ENCODE peak calls at places on chromosome 3, in six cellular contexts. E is NT2/D1, R is ELR, Z is NCI-H510A treated with DMSO at 0.1 percent for 48 hours, Q is T-helper 22 cell, B is BJ. K is an unnamed sample.

GRCh38 chr3:65890328-65890727 is 148.4 kb downstream of the MAGI1 start:
- DNase-seq in E (no peak), R (no peak), Z (no peak), Q (no peak), B (no peak), K (no peak)

GRCh38 chr3:72270072-72270611 is 485.2 kb upstream of the PROK2 start:
- DNase-seq in E (no peak), R (peak), Z (no peak), Q (no peak), B (peak), K (no peak)

GRCh38 chr3:31389939-31390338 is 142.8 kb upstream of the STT3B start:
- DNase-seq in E (no peak), R (no peak), Z (no peak), Q (no peak), B (no peak), K (no peak)

GRCh38 chr3:178987745-178988144 is 83.9 kb downstream of the ZMAT3 start:
- DNase-seq in E (no peak), R (no peak), Z (no peak), Q (no peak), B (no peak), K (no peak)

GRCh38 chr3:127417709-127418559 is 130.1 kb upstream of the PRR20G start:
- DNase-seq in E (no peak), R (no peak), Z (no peak), Q (no peak), B (no peak), K (no peak)

GRCh38 chr3:24220859-24221657 is 273.6 kb downstream of the THRB start:
- DNase-seq in E (peak), R (peak), Z (no peak), Q (no peak), B (peak), K (no peak)

GRCh38 chr3:78659386-78659987 is 1108.3 kb downstream of the ROBO1 start:
- DNase-seq in E (peak), R (peak), Z (no peak), Q (no peak), B (no peak), K (no peak)

GRCh38 chr3:20136231-20136630 is 49.8 kb downstream of the SGO1 start:
- DNase-seq in E (no peak), R (no peak), Z (no peak), Q (no peak), B (no peak), K (no peak)

GRCh38 chr3:185089343-185089742 is 63.5 kb downstream of the C3orf70 start:
- DNase-seq in E (no peak), R (peak), Z (no peak), Q (no peak), B (no peak), K (no peak)

GRCh38 chr3:53773586-53774368 is 72.4 kb downstream of the CHDH start:
- DNase-seq in E (no peak), R (peak), Z (no peak), Q (no peak), B (peak), K (no peak)

GRCh38 chr3:119635719-119636118 is 24.7 kb downstream of the POPDC2 start:
- DNase-seq in E (no peak), R (no peak), Z (no peak), Q (no peak), B (no peak), K (no peak)

GRCh38 chr3:41026394-41027177 is 172.7 kb upstream of the CTNNB1 start:
- DNase-seq in E (no peak), R (peak), Z (no peak), Q (no peak), B (no peak), K (no peak)

GRCh38 chr3:122587572-122587971 is 10.1 kb downstream of the PARP15 start:
- DNase-seq in E (no peak), R (no peak), Z (no peak), Q (no peak), B (no peak), K (no peak)

GRCh38 chr3:120349819-120350125 is 618 bp upstream of the LRRC58 start:
- DNase-seq in E (peak), R (no peak), Z (peak), Q (no peak), B (no peak), K (no peak)

GRCh38 chr3:34312684-34313083 is 514.3 kb downstream of the PDCD6IP start:
- DNase-seq in E (no peak), R (no peak), Z (no peak), Q (no peak), B (no peak), K (no peak)

GRCh38 chr3:159839561-159840379 is 148.9 kb upstream of the IL12A start:
- DNase-seq in E (peak), R (no peak), Z (no peak), Q (no peak), B (no peak), K (no peak)

GRCh38 chr3:35685153-35685552 is 45.8 kb downstream of the ARPP21 start:
- DNase-seq in E (no peak), R (no peak), Z (no peak), Q (no peak), B (no peak), K (no peak)

K was measured in T-helper 2 cell.